ENCODE peak calls at places on chromosomes 6 and 20, in four cellular contexts. L is K562, W is GM12878, C is A549. F is an unnamed sample.

GRCh38 chr6:90003941-90004340 is 109.7 kb downstream of the GJA10 start:
- DNase-seq in C (no peak), L (no peak), W (no peak), F (peak; percentile 18)

GRCh38 chr20:13788167-13788834 is 3.5 kb downstream of the NDUFAF5 start:
- DNase-seq in W (peak; percentile 21), L (peak; percentile 18), C (peak; percentile 83), F (peak; percentile 69)

GRCh38 chr20:1171461-1172093 is 13.2 kb downstream of the TMEM74B start:
- DNase-seq in L (peak; percentile 66), W (no peak), C (peak; percentile 24), F (peak; percentile 27)

GRCh38 chr20:43322851-43323250 is 133.1 kb upstream of the PTPRT start:
- DNase-seq in C (peak; percentile 10), W (no peak), L (no peak), F (peak; percentile 1)

GRCh38 chr20:16821211-16822089 is 73.3 kb downstream of the OTOR start:
- DNase-seq in L (peak; percentile 28), W (no peak), C (peak; percentile 65), F (peak; percentile 29)

GRCh38 chr20:61436268-61436667 is 184.2 kb downstream of the CDH4 start:
- DNase-seq in L (no peak), W (no peak), C (no peak), F (peak; percentile 61)

GRCh38 chr6:55704421-55704820 is 125.4 kb upstream of the HMGCLL1 start:
- DNase-seq in L (no peak), C (no peak), W (no peak), F (peak; percentile 82)

GRCh38 chr6:157873735-157874344 is 50.8 kb downstream of the SNX9 start:
- DNase-seq in C (peak; percentile 71), L (peak; percentile 78), W (peak; percentile 16), F (peak; percentile 64)

GRCh38 chr20:43955244-43956191 is 40.9 kb downstream of the TOX2 start:
- DNase-seq in L (no peak), W (peak; percentile 73), C (peak; percentile 79), F (peak; percentile 92)

GRCh38 chr6:144449911-144450690 is 165.0 kb downstream of the UTRN start:
- DNase-seq in C (no peak), L (no peak), W (no peak), F (no peak)

GRCh38 chr6:47047479-47048411 is 5.6 kb upstream of the ADGRF1 start:
- DNase-seq in L (peak; percentile 27), C (peak; percentile 83), W (peak; percentile 11), F (peak; percentile 62)

GRCh38 chr6:166751051-166751595 is 124.1 kb upstream of the RPS6KA2 start:
- DNase-seq in C (no peak), W (no peak), L (no peak), F (no peak)

GRCh38 chr6:4940416-4940815 is 63.4 kb downstream of the RPP40 start:
- DNase-seq in W (no peak), L (no peak), C (no peak), F (no peak)

GRCh38 chr6:80636689-80637088 is 530.2 kb downstream of the BCKDHB start:
- DNase-seq in C (no peak), L (no peak), W (no peak), F (peak; percentile 24)

GRCh38 chr6:139236105-139236504 is 55.7 kb downstream of the TXLNB start:
- DNase-seq in C (no peak), L (no peak), W (no peak), F (no peak)

GRCh38 chr6:95785785-95786184 is 208.4 kb downstream of the MANEA start:
- DNase-seq in C (no peak), L (no peak), W (no peak), F (no peak)

GRCh38 chr6:89199571-89199970 is 17.6 kb downstream of the GABRR1 start:
- DNase-seq in C (no peak), L (no peak), W (no peak), F (no peak)

GRCh38 chr6:155171747-155172191 is 92.0 kb upstream of the CLDN20 start:
- DNase-seq in L (no peak), W (no peak), C (no peak), F (peak; percentile 69)

GRCh38 chr6:79525272-79526100 is 11.7 kb downstream of the LCA5 start:
- DNase-seq in L (no peak), C (peak; percentile 10), W (no peak), F (peak; percentile 47)

DNA sequence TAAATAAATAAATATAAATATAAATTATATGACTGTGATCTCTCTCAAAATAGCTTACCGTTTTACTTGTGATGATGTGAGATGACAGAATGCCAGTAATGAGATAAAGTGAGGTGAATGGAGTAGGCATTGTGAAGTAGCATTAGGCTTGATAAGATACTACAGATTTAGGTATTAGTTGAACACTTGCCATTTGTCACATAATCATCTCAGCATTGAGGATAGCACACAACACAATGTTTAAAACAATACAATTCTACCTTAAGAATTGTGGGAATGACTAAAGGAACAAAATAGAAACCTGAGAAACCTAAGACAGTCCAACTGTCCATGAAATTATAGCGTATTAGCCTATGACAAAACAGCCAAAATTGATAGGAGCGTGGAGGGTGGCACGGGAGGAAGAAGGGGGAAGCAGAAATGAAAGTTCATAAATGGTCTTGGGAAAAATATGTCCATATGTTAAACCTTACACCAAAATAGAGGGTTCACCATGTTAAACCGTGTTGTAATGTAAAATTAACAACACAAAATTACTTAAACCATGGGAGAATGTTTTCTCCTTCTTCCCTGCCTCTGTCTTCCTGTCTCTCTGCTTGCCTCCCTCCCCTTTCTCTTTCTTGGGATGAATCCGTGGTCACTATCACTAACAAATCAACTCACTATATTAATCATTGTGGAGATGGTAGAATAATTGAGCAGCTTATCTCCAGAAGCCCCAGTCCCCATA is 33.1 kb upstream of the HFE start:
- DNase-seq in W (no peak), C (peak; percentile 28), L (no peak), F (peak; percentile 16)
- TF ChIP-seq POLR2A in W (no peak), C (no peak), L (no peak), F (no peak)

GRCh38 chr6:37990762-37991525 is 171.4 kb downstream of the ZFAND3 start:
- DNase-seq in C (peak; percentile 32), W (no peak), L (no peak), F (peak; percentile 88)
- TF ChIP-seq ELK1 in C (no peak), W (no peak), L (no peak), F (no peak)

GRCh38 chr6:34393968-34394305 is 1.5 kb upstream of the NUDT3 start:
- DNase-seq in W (no peak), L (no peak), C (no peak), F (no peak)

GRCh38 chr6:34393191-34393967 is 910 bp upstream of the NUDT3 start:
- DNase-seq in C (no peak), L (no peak), W (no peak), F (no peak)

GRCh38 chr6:34391023-34391485 is 1.4 kb downstream of the NUDT3 start:
- DNase-seq in W (no peak), C (peak; percentile 52), L (no peak), F (peak; percentile 71)

GRCh38 chr6:34391711-34392496 is 565 bp downstream of the NUDT3 start:
- DNase-seq in W (no peak), L (peak; percentile 92), C (peak; percentile 66), F (peak; percentile 38)

GRCh38 chr6:34392497-34393190 is at the start of gene NUDT3:
- DNase-seq in W (peak; percentile 83), L (peak; percentile 96), C (peak; percentile 91), F (peak; percentile 93)
- TF ChIP-seq POLR2A in W (peak; percentile 95), L (no peak), C (peak; percentile 74), F (no peak)

DNA sequence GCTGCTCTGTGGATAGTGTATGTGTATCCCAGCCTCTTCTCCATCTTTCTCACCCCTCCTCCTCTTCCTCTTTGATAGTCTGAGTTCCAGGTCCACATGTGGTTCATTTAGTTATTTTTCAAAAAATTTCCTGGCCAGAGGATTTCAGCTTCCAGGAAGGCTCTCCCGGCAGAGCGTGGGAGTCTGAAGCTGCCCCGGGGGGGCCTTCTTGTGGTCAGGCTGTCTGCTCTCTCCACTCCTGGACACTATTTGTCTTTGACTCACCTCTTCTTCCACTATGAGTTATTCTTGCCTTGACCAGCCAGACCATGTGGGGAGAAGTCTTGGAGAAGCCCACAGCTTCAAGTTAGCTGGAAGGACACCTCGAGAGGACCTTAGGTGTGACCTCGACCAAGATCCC is 258.8 kb downstream of the CDC5L start:
- DNase-seq in C (no peak), L (no peak), W (no peak), F (peak; percentile 19)
- TF ChIP-seq ELK1 in C (no peak), L (no peak), W (no peak), F (no peak)

DNA sequence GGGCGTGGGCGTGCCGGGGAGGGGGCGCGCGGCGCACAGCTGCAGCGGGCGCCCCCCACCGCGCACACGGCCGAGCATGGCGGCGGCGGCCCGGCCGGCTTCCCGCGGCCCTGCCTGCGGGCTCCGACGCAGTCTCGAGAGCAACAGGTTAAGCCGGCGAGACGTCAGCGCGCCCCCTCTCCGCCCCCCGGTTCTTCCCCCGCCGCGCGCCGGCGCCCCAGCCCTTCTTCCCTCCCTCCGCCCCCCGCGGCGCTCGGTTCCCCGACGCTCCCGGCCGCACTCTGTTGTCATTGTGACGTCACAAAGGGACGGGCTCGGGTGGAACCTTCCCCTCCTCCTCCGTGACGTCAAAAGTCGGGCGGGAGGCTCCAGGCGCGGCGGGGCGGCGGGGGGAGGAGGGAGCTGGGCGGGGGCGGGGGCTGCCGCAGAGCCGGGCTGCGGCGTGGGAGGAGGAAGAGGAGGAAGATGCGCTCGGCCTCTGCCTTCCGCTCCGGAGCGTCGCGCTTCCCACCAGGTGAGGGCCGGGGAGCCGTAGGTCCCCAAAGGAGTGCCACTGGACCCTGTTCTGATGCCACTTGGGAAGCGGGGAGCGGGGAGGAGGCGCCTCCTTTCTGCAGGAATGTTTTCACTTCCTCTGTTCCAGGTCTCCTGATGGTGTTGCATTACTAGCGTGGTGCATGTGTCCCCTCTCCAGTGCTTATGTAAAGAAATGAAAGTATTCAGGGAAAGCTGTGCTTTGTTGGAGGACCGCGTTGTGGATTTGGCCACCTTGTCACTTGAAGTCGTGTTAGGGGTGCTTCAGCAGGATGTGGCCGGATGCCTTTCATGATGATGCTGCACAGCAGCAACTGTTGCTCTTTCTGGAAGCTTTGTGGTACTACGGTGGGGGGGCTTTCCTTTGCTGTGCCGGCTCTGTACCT is 2.8 kb downstream of the JARID2 start:
- DNase-seq in W (peak; percentile 67), L (peak; percentile 97), C (peak; percentile 96), F (peak; percentile 97)
- TF ChIP-seq POLR2A in W (peak; percentile 63), L (peak; percentile 43), C (peak; percentile 48), F (peak; percentile 56)

GRCh38 chr6:64672131-64672530 is 1034.9 kb downstream of the EYS start:
- DNase-seq in L (no peak), W (no peak), C (no peak), F (no peak)
- TF ChIP-seq ELK1 in L (no peak), W (no peak), C (no peak), F (no peak)

GRCh38 chr6:130453230-130453629 is 87.4 kb downstream of the TMEM200A start:
- DNase-seq in C (peak; percentile 5), W (no peak), L (no peak), F (peak; percentile 80)

GRCh38 chr6:130452336-130452735 is 86.5 kb downstream of the TMEM200A start:
- DNase-seq in C (no peak), L (no peak), W (no peak), F (no peak)

GRCh38 chr6:130459316-130459715 is 93.5 kb downstream of the TMEM200A start:
- DNase-seq in L (no peak), W (no peak), C (no peak), F (no peak)

GRCh38 chr6:130460934-130461333 is 95.1 kb downstream of the TMEM200A start:
- DNase-seq in C (no peak), W (no peak), L (no peak), F (no peak)

DNA sequence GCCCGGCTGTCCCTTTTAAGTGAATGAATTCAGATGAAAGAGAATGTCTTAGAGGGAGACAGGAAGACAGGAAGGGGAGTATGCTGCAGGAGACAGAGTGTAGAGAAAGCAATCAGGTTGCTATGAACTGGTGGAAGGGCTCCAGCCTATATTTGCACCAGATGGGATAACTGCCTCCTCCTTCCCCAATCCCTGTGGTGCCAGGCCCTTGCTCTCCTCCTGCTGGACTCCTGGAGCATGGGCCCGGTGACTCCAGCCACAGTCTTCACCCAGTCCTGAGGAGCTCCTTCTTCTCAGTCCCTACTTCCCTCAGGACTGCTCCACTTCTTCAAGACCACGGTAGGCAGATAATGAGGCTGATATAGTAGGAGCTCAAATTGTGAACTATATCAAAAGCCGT is 91.8 kb downstream of the TMEM200A start:
- DNase-seq in W (no peak), C (peak; percentile 1), L (no peak), F (no peak)
- TF ChIP-seq POLR2A in W (no peak), C (no peak), L (no peak), F (no peak)